ENCODE peak calls at places on chromosomes 5 and 9, in ten cellular contexts. R is HCT116, A is GM12878, T is K562, W is suprapubic skin, H is spleen, L is breast epithelium, I is HepG2, Z is sigmoid colon, C is prostate gland. S is an unnamed sample. For H3K4me1, the result is how much of the 10 kb centered on the place peaks cover.

GRCh38 chr9:127910613-127911205 is 6.1 kb downstream of the ST6GALNAC4 start:
- DNase-seq in R (no peak), A (no peak), T (no peak), W (no peak), H (no peak), L (no peak), I (no peak), Z (no peak), C (no peak), S (no peak)

GRCh38 chr9:114799441-114799840 is 6.4 kb downstream of the TNFSF15 start:
- DNase-seq in R (no peak), A (no peak), T (no peak), W (no peak), H (no peak), L (no peak), I (peak), Z (no peak), C (no peak), S (no peak)

GRCh38 chr9:3359048-3359692 is 166.6 kb downstream of the RFX3 start:
- DNase-seq in R (no peak), A (no peak), T (no peak), W (no peak), H (no peak), L (no peak), I (no peak), Z (no peak), C (no peak), S (no peak)

GRCh38 chr5:123785160-123786001 is 273.4 kb downstream of the CSNK1G3 start:
- DNase-seq in R (no peak), A (no peak), T (no peak), W (no peak), H (no peak), L (no peak), I (no peak), Z (no peak), C (no peak), S (no peak)

GRCh38 chr5:95822038-95822407 is 503 bp downstream of the GLRX start:
- DNase-seq in R (no peak), A (no peak), T (peak), W (no peak), H (peak), L (no peak), I (no peak), Z (peak), C (peak), S (no peak)

GRCh38 chr5:166018716-166019115 is 2272.7 kb upstream of the WWC1 start:
- DNase-seq in R (no peak), A (no peak), T (no peak), W (no peak), H (no peak), L (no peak), I (no peak), Z (no peak), C (no peak), S (no peak)

GRCh38 chr9:75239176-75239575 is 150.9 kb downstream of the OSTF1 start:
- DNase-seq in R (no peak), A (no peak), T (no peak), W (no peak), H (no peak), L (no peak), I (peak), Z (no peak), C (no peak), S (no peak)

GRCh38 chr5:15897609-15898008 is 282.0 kb downstream of the MARCHF11 start:
- DNase-seq in R (no peak), A (no peak), T (no peak), W (no peak), H (no peak), L (no peak), I (no peak), Z (no peak), C (no peak), S (no peak)

GRCh38 chr9:95017062-95017461 is 290.6 kb downstream of the AOPEP start:
- DNase-seq in R (no peak), A (no peak), T (no peak), W (no peak), H (no peak), L (no peak), I (no peak), Z (no peak), C (no peak), S (no peak)

DNA sequence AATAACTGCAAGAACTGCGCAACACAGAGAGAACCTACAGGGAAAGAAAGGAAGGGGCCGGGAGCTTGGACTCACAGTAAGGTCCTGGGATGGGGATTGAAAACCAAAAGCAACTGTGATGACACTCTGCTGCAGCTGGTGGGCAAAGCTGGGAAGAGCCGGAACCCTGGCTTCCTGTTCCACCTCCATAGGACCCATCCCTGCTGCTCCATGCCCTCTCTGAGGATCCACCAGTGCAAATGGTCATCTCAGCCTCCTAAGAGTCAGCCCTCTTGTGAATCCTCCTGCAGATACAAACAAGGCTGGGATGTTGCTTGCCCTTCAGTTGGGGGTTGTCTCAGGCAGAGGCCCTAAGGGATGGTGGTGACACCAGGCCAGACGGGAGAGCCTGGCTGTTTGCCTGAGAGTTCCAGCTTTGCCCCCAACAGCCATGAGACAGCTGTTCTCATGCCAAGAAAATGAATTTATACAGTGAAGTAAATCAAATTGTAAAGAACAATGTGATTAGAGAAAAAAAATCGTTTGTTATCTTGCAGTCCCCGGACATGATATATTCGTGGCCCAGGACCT is 90.8 kb downstream of the TENT4A start:
- DNase-seq in R (no peak), A (no peak), T (no peak), W (no peak), H (no peak), L (no peak), I (no peak), Z (no peak), C (no peak), S (no peak)
- H3K4me1 ChIP-seq in R (under half), A (under half), T (under half), W (under half), H (under half), L (under half), I (under half), Z (under half), C (under half), S (under half)

DNA sequence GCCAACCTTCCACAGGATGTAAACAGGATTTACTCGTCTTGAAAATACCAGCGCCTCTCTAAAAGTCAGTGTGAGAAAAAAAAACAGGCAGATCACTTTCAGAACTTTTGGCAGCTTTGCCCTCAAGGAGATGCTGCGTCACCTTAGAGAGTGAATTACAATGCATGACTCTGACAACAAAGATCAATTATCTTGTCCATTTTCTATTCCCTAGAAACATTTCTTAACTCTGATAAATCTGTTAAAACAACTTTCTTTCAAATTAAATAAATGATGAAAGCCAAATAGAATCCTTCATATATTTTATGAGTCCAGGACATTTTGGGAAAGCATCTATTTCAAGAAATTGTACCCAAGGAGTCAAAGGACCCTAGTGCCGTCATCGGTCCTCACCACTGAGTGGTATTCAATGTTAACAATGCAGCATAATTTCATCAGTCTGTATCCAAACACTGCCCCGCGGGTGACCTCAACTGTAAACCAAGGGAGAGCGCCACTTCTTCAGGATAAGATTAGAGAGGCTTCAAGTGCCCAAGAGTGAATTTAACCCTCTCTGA is 536.0 kb downstream of the PDE4D start:
- DNase-seq in R (no peak), A (no peak), T (no peak), W (no peak), H (peak), L (no peak), I (no peak), Z (no peak), C (no peak), S (no peak)
- H3K27ac ChIP-seq in R (no peak), A (no peak), T (no peak), W (no peak), H (no peak), L (no peak), I (no peak), Z (peak), C (no peak), S (no peak)

GRCh38 chr5:59842999-59843398 is 50.5 kb downstream of the PDE4D start:
- DNase-seq in R (no peak), A (no peak), T (no peak), W (no peak), H (no peak), L (no peak), I (no peak), Z (no peak), C (no peak), S (no peak)

GRCh38 chr5:59843511-59844230 is 49.9 kb downstream of the PDE4D start:
- DNase-seq in R (no peak), A (no peak), T (no peak), W (no peak), H (no peak), L (no peak), I (peak), Z (no peak), C (no peak), S (no peak)

GRCh38 chr5:59840200-59840601 is 53.3 kb downstream of the PDE4D start:
- DNase-seq in R (no peak), A (no peak), T (no peak), W (no peak), H (no peak), L (no peak), I (peak), Z (no peak), C (no peak), S (no peak)

DNA sequence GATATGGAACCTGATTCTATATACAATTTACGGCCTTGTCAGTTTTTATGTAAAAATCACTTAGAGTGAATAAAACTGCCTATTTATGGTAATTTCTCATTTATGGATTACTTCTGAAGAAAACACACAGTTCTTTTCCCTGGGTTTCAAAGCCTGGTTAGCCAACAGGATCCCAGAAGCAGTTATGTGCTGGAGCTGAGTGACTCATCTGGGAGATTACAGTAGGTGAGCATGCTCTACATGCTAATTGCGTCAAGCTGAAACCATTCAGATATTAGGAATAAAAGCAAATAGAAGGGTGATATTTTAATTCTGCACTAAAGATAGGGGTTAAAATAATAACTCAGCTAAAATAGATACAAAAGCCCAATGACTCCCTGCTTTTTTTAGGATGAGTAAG is 47.8 kb downstream of the PDE4D start:
- DNase-seq in R (no peak), A (no peak), T (no peak), W (no peak), H (no peak), L (no peak), I (no peak), Z (no peak), C (no peak), S (no peak)
- TF ChIP-seq POLR2AphosphoS5 in R (no peak), A (no peak), T (no peak), W (no peak), H (no peak), L (no peak), I (no peak), Z (no peak), C (no peak), S (no peak)

GRCh38 chr5:68259696-68260095 is 44.1 kb downstream of the PIK3R1 start:
- DNase-seq in R (no peak), A (no peak), T (no peak), W (no peak), H (no peak), L (no peak), I (no peak), Z (no peak), C (no peak), S (no peak)

GRCh38 chr5:68260455-68260854 is 44.9 kb downstream of the PIK3R1 start:
- DNase-seq in R (no peak), A (no peak), T (no peak), W (no peak), H (no peak), L (no peak), I (no peak), Z (no peak), C (no peak), S (no peak)

GRCh38 chr5:68258531-68258930 is 43.0 kb downstream of the PIK3R1 start:
- DNase-seq in R (no peak), A (no peak), T (no peak), W (no peak), H (no peak), L (no peak), I (no peak), Z (no peak), C (no peak), S (no peak)

GRCh38 chr5:68264024-68264956 is 48.7 kb downstream of the PIK3R1 start:
- DNase-seq in R (no peak), A (no peak), T (no peak), W (no peak), H (no peak), L (no peak), I (peak), Z (no peak), C (no peak), S (no peak)

DNA sequence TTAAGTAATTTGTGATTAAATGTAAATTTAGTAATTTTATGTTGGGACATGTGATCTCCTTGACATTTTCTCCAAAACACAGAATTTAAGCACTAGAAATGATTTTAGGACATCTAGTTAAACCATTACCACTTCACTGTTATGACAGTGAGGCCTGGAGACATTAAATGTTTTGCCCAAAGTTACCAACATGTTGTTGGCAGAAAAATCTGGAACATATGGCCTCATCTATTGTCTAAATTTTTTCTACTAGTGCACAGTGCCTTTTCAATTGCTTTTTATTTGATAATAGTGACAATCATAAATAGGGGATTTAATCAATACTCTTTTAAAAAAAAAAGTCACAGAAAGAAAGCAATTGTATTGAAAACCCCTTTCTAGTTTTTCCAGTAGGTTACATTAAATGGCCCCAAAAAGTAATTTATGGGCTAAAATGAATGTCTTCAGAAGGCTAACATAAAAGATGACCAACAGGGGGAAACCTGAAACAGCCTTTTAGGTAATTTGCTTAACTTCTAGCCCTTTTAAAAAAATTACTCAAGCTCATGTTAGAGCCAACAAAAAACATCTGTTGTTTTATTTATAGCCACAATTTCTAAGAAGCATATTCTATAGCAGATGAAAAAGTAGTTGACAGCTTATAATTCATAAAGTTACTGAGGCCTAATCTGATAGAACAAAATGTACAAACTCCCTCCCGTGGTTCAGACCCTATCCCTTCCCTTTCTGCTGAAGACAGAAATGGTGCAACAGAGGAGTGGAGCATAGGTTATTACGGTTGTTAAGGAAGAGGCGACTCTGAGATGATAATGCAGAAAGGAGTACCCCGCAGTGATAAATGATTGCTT is 45.8 kb downstream of the PIK3R1 start:
- DNase-seq in R (no peak), A (no peak), T (no peak), W (no peak), H (no peak), L (no peak), I (no peak), Z (no peak), C (no peak), S (no peak)
- H3K4me1 ChIP-seq in R (under half), A (under half), T (under half), W (half or more), H (half or more), L (under half), I (under half), Z (half or more), C (under half), S (under half)

DNA sequence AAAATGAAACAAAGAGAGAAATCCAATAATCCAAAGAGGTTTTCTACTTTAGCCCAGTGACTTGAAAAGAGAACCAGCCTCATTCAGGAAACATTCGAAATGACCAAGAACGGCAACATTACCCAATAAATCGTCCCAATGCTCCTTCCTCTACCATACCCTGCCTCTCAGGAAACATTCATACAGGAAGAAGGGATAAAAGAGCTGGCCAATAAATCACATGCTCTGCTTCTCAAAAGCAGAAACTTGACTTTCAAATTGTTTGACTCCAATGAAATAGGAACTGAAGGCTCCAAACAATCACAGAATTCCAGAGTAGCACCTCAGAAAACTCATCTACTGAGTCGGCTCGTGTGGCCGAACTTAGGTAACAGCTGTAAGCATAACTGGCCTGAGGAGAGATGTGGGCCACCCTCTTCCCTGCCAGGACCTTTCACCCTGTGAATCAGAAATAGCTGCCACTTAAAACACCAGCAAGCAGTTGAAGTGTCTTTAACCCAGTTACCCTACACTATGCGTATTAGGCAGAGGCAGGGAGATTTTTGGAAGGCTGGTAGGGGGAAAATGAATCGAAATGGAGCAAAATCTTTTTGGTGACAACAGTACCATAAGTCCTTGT is 14.6 kb downstream of the ARL15 start:
- DNase-seq in R (no peak), A (no peak), T (no peak), W (no peak), H (no peak), L (no peak), I (no peak), Z (no peak), C (no peak), S (no peak)
- H3K27ac ChIP-seq in R (no peak), A (no peak), T (peak), W (peak), H (no peak), L (no peak), I (no peak), Z (no peak), C (no peak), S (no peak)

DNA sequence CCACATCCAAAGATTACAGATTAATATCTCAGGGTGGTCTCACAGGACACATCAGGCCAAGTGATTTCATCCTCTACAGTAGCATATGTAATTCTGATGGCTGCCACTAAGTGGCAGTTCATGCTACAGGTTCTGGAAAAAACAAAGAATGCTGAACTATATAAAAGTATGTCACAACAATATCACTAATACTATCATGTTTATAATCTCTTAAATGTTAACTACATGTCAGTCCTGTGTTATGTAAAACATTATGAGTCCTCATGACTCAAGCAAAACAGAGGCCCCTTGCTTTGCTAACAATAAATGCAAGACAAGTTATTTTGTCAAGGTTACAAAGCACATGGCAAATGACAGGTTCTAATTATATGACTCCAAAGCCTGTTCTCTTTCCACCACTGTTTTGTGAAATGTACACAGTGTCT is 233.2 kb downstream of the FBXL17 start:
- DNase-seq in R (no peak), A (no peak), T (no peak), W (no peak), H (no peak), L (no peak), I (peak), Z (no peak), C (no peak), S (peak)
- TF ChIP-seq POLR2AphosphoS5 in R (no peak), A (no peak), T (no peak), W (no peak), H (no peak), L (no peak), I (no peak), Z (no peak), C (no peak), S (no peak)

GRCh38 chr9:98880311-98881015 is 63.2 kb upstream of the COL15A1 start:
- DNase-seq in R (no peak), A (no peak), T (no peak), W (no peak), H (no peak), L (no peak), I (no peak), Z (no peak), C (no peak), S (no peak)

GRCh38 chr9:98881836-98882568 is 61.7 kb upstream of the COL15A1 start:
- DNase-seq in R (no peak), A (no peak), T (no peak), W (no peak), H (no peak), L (no peak), I (no peak), Z (no peak), C (no peak), S (no peak)

GRCh38 chr9:98881356-98881755 is 62.4 kb upstream of the COL15A1 start:
- DNase-seq in R (no peak), A (no peak), T (no peak), W (no peak), H (no peak), L (no peak), I (no peak), Z (no peak), C (no peak), S (no peak)

GRCh38 chr9:98884849-98885248 is 58.9 kb upstream of the COL15A1 start:
- DNase-seq in R (no peak), A (no peak), T (no peak), W (no peak), H (no peak), L (no peak), I (no peak), Z (no peak), C (no peak), S (no peak)

DNA sequence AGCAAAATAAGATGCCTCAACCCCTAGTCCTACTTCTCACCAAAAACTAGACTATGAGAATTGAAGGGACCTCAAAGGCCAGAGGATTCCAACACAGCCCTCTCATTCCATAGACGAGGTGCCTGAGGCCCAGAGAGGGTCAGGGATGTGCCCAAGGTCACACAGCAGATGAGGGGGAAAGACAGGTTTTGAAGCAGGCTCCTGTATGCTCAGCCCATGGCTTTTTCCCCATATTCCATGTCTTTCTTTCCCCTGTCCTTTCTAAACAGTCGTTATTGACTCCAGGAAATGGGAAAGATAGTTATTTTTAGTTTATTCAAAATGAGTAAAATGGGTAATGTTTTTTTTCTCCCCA is 61.2 kb upstream of the COL15A1 start:
- DNase-seq in R (no peak), A (no peak), T (no peak), W (no peak), H (no peak), L (no peak), I (no peak), Z (no peak), C (no peak), S (no peak)
- H3K4me1 ChIP-seq in R (under half), A (under half), T (under half), W (under half), H (under half), L (under half), I (under half), Z (under half), C (under half), S (under half)